ENCODE peak calls at places on chromosomes 4 and X, in six cellular contexts. D is activated T-cell treated with anti-CD3 and anti-CD28 coated beads, Interleukin-2, amount 50 U/mL, for 4 hours; K is stimulated activated CD4-positive, alpha-beta T cell treated with anti-CD3 and anti-CD28 coated beads, Interleukin-2, amount 100 ng/mL, for 24 hours; Y is CD8-positive, alpha-beta T cell; J is AG10803; T is HS-27A. P is an unnamed sample.

GRCh38 chrX:102712216-102712966 is at the start of gene GPRASP2:
- DNase-seq in D (no peak), K (peak), Y (no peak), J (peak), T (no peak), P (no peak)

GRCh38 chr4:8648816-8649630 is 56.5 kb downstream of the CPZ start:
- DNase-seq in D (no peak), K (no peak), Y (no peak), J (no peak), T (no peak), P (no peak)

GRCh38 chr4:8911311-8912088 is 39.9 kb upstream of the HMX1 start:
- DNase-seq in D (no peak), K (peak), Y (no peak), J (peak), T (no peak), P (no peak)

GRCh38 chr4:38782452-38783108 is at the start of gene TLR10:
- DNase-seq in D (peak), K (peak), Y (no peak), J (peak), T (no peak), P (peak)

GRCh38 chr4:86895692-86896488 is 3.7 kb upstream of the C4orf36 start:
- DNase-seq in D (no peak), K (no peak), Y (no peak), J (peak), T (no peak), P (peak)

GRCh38 chr4:174553828-174554227 is 31.5 kb upstream of the HPGD start:
- DNase-seq in D (no peak), K (no peak), Y (no peak), J (peak), T (no peak), P (peak)

GRCh38 chr4:123109129-123109528 is 186.7 kb upstream of the NUDT6 start:
- DNase-seq in D (no peak), K (no peak), Y (no peak), J (no peak), T (no peak), P (no peak)

GRCh38 chr4:2511645-2512131 is 24.8 kb upstream of the FAM193A start:
- DNase-seq in D (no peak), K (no peak), Y (no peak), J (no peak), T (no peak), P (no peak)

GRCh38 chr4:112951362-112951962 is 98.0 kb upstream of the ANK2 start:
- DNase-seq in D (no peak), K (no peak), Y (no peak), J (peak), T (no peak), P (peak)

GRCh38 chr4:111274486-111274885 is 651.6 kb upstream of the PITX2 start:
- DNase-seq in D (no peak), K (no peak), Y (no peak), J (peak), T (no peak), P (no peak)

GRCh38 chrX:120299928-120300327 is 11.3 kb downstream of the TMEM255A start:
- DNase-seq in D (no peak), K (no peak), Y (no peak), J (no peak), T (no peak), P (no peak)

GRCh38 chr4:176238819-176239218 is 30.2 kb downstream of the ASB5 start:
- DNase-seq in D (no peak), K (no peak), Y (no peak), J (no peak), T (no peak), P (no peak)

GRCh38 chrX:57772637-57773036 is 92.6 kb upstream of the NLRP2B start:
- DNase-seq in D (no peak), K (no peak), Y (no peak), J (no peak), T (no peak), P (no peak)

GRCh38 chr4:11624370-11624769 is 195.7 kb upstream of the HS3ST1 start:
- DNase-seq in D (no peak), K (no peak), Y (no peak), J (no peak), T (no peak), P (no peak)

GRCh38 chr4:825063-825968 is 613 bp downstream of the CPLX1 start:
- DNase-seq in D (no peak), K (no peak), Y (peak), J (no peak), T (no peak), P (no peak)

GRCh38 chr4:8303485-8304281 is 34.1 kb downstream of the HTRA3 start:
- DNase-seq in D (no peak), K (no peak), Y (no peak), J (peak), T (peak), P (no peak)

GRCh38 chrX:10326578-10326977 is 169.8 kb downstream of the CLCN4 start:
- DNase-seq in D (no peak), K (no peak), Y (no peak), J (peak), T (no peak), P (no peak)

GRCh38 chr4:170193496-170193895 is 103.7 kb upstream of the AADAT start:
- DNase-seq in D (no peak), K (no peak), Y (no peak), J (no peak), T (no peak), P (no peak)

GRCh38 chr4:6302869-6303268 is 33.2 kb downstream of the WFS1 start:
- DNase-seq in D (no peak), K (no peak), Y (no peak), J (no peak), T (no peak), P (no peak)

GRCh38 chr4:35684755-35685154 is 559.6 kb downstream of the ARAP2 start:
- DNase-seq in D (no peak), K (no peak), Y (no peak), J (no peak), T (no peak), P (no peak)

GRCh38 chrX:132590350-132591026 is 101.7 kb upstream of the MBNL3 start:
- DNase-seq in D (no peak), K (no peak), Y (no peak), J (no peak), T (no peak), P (no peak)

GRCh38 chr4:69823481-69824186 is 36.3 kb downstream of the SULT1E1 start:
- DNase-seq in D (peak), K (peak), Y (peak), J (peak), T (no peak), P (peak)

GRCh38 chrX:154058207-154058997 is 38.7 kb upstream of the IRAK1 start:
- DNase-seq in D (no peak), K (no peak), Y (no peak), J (no peak), T (no peak), P (no peak)

GRCh38 chr4:37822220-37822619 is 4.3 kb upstream of the PGM2 start:
- DNase-seq in D (no peak), K (no peak), Y (no peak), J (peak), T (no peak), P (no peak)

GRCh38 chr4:4480205-4480604 is 61.6 kb downstream of the STX18 start:
- DNase-seq in D (no peak), K (no peak), Y (no peak), J (no peak), T (no peak), P (no peak)

GRCh38 chr4:102598759-102599379 is 97.7 kb downstream of the NFKB1 start:
- DNase-seq in D (no peak), K (no peak), Y (no peak), J (no peak), T (no peak), P (no peak)

GRCh38 chrX:22122510-22122909 is 90.4 kb downstream of the PHEX start:
- DNase-seq in D (no peak), K (no peak), Y (no peak), J (peak), T (no peak), P (no peak)

GRCh38 chr4:100106982-100107381 is 83.3 kb downstream of the DDIT4L start:
- DNase-seq in D (no peak), K (no peak), Y (no peak), J (no peak), T (no peak), P (peak)

GRCh38 chrX:22395372-22395771 is 122.7 kb downstream of the CBLL2 start:
- DNase-seq in D (no peak), K (no peak), Y (no peak), J (no peak), T (no peak), P (no peak)

GRCh38 chr4:146650034-146650433 is 11.3 kb downstream of the POU4F2 start:
- DNase-seq in D (no peak), K (no peak), Y (no peak), J (no peak), T (no peak), P (no peak)

GRCh38 chr4:165402375-165402774 is 23.6 kb downstream of the CPE start:
- DNase-seq in D (no peak), K (no peak), Y (no peak), J (no peak), T (no peak), P (no peak)

GRCh38 chrX:135973025-135973547 is 702 bp downstream of the MMGT1 start:
- DNase-seq in D (no peak), K (no peak), Y (no peak), J (peak), T (peak), P (peak)

GRCh38 chr4:91257721-91258120 is 1046.0 kb upstream of the GRID2 start:
- DNase-seq in D (no peak), K (no peak), Y (no peak), J (no peak), T (no peak), P (no peak)

GRCh38 chrX:109936598-109936997 is 66.3 kb upstream of the TMEM164 start:
- DNase-seq in D (no peak), K (no peak), Y (no peak), J (no peak), T (no peak), P (no peak)

GRCh38 chr4:20256381-20256881 is 4.7 kb downstream of the SLIT2 start:
- DNase-seq in D (no peak), K (no peak), Y (no peak), J (no peak), T (no peak), P (no peak)

GRCh38 chr4:68070302-68070701 is 59.4 kb downstream of the TMPRSS11F start:
- DNase-seq in D (no peak), K (no peak), Y (no peak), J (no peak), T (no peak), P (no peak)

GRCh38 chr4:124745988-124746801 is 33.7 kb upstream of the ANKRD50 start:
- DNase-seq in D (no peak), K (no peak), Y (no peak), J (no peak), T (no peak), P (no peak)